ENCODE peak calls at places on chromosomes 4 and X, in five cellular contexts. One of them, this sample, is unnamed.

GRCh38 chr4:31081375-31081774 is 361.2 kb downstream of the PCDH7 start:
- DNase-seq in stomach: no peak
- DNase-seq in brain microvascular endothelial cell: no peak
- DNase-seq in fibroblast of lung: peak; percentile 79
- DNase-seq in aorta: no peak
- DNase-seq in this sample: no peak

GRCh38 chr4:123892368-123892961 is 495.9 kb downstream of the SPRY1 start:
- DNase-seq in fibroblast of lung: no peak
- DNase-seq in brain microvascular endothelial cell: no peak
- DNase-seq in stomach: no peak
- DNase-seq in aorta: no peak
- DNase-seq in this sample: no peak

GRCh38 chrX:45775462-45775861 is 574.8 kb upstream of the DIPK2B start:
- DNase-seq in stomach: no peak
- DNase-seq in fibroblast of lung: peak; percentile 65
- DNase-seq in brain microvascular endothelial cell: no peak
- DNase-seq in aorta: no peak
- DNase-seq in this sample: no peak

GRCh38 chr4:157115613-157116340 is 39.8 kb downstream of the GLRB start:
- DNase-seq in brain microvascular endothelial cell: no peak
- DNase-seq in aorta: no peak
- DNase-seq in stomach: no peak
- DNase-seq in fibroblast of lung: peak; percentile 67
- DNase-seq in this sample: no peak

GRCh38 chr4:127182687-127183086 is 450.1 kb upstream of the INTU start:
- DNase-seq in fibroblast of lung: peak; percentile 15
- DNase-seq in stomach: no peak
- DNase-seq in aorta: no peak
- DNase-seq in brain microvascular endothelial cell: no peak
- DNase-seq in this sample: no peak

GRCh38 chr4:68373513-68373912 is 23.6 kb upstream of the YTHDC1 start:
- DNase-seq in stomach: peak; percentile 65
- DNase-seq in aorta: peak; percentile 90
- DNase-seq in fibroblast of lung: peak; percentile 80
- DNase-seq in brain microvascular endothelial cell: peak; percentile 54
- DNase-seq in this sample: peak; percentile 67

GRCh38 chrX:112820364-112821308 is 20.0 kb downstream of the AMOT start:
- DNase-seq in stomach: no peak
- DNase-seq in brain microvascular endothelial cell: no peak
- DNase-seq in aorta: no peak
- DNase-seq in fibroblast of lung: no peak
- DNase-seq in this sample: no peak

GRCh38 chr4:117623321-117623720 is 411.0 kb upstream of the NDST3 start:
- DNase-seq in fibroblast of lung: no peak
- DNase-seq in brain microvascular endothelial cell: no peak
- DNase-seq in aorta: no peak
- DNase-seq in stomach: no peak
- DNase-seq in this sample: no peak

GRCh38 chrX:13357925-13358324 is 38.1 kb upstream of the ATXN3L start:
- DNase-seq in stomach: no peak
- DNase-seq in brain microvascular endothelial cell: peak; percentile 47
- DNase-seq in aorta: no peak
- DNase-seq in fibroblast of lung: no peak
- DNase-seq in this sample: no peak

GRCh38 chr4:41882622-41883347 is 52.4 kb upstream of the TMEM33 start:
- DNase-seq in stomach: peak; percentile 42
- DNase-seq in brain microvascular endothelial cell: peak; percentile 25
- DNase-seq in fibroblast of lung: peak; percentile 39
- DNase-seq in aorta: no peak
- DNase-seq in this sample: peak; percentile 47

GRCh38 chrX:126552313-126553022 is at the start of gene DCAF12L1:
- DNase-seq in brain microvascular endothelial cell: no peak
- DNase-seq in stomach: peak; percentile 30
- DNase-seq in aorta: no peak
- DNase-seq in fibroblast of lung: no peak
- DNase-seq in this sample: peak; percentile 50

GRCh38 chrX:108224727-108225455 is 133.3 kb downstream of the ATG4A start:
- DNase-seq in stomach: no peak
- DNase-seq in brain microvascular endothelial cell: peak; percentile 8
- DNase-seq in fibroblast of lung: peak; percentile 61
- DNase-seq in aorta: no peak
- DNase-seq in this sample: peak; percentile 13

GRCh38 chr4:165720411-165721082 is 152.5 kb upstream of the TLL1 start:
- DNase-seq in stomach: no peak
- DNase-seq in fibroblast of lung: no peak
- DNase-seq in aorta: no peak
- DNase-seq in brain microvascular endothelial cell: no peak
- DNase-seq in this sample: no peak

GRCh38 chr4:138410266-138410665 is 168.1 kb upstream of the SLC7A11 start:
- DNase-seq in fibroblast of lung: no peak
- DNase-seq in aorta: peak; percentile 48
- DNase-seq in brain microvascular endothelial cell: no peak
- DNase-seq in stomach: no peak
- DNase-seq in this sample: peak; percentile 71

GRCh38 chrX:40172169-40172979 is 74.6 kb upstream of the BCOR start:
- DNase-seq in aorta: peak; percentile 84
- DNase-seq in brain microvascular endothelial cell: no peak
- DNase-seq in stomach: peak; percentile 72
- DNase-seq in fibroblast of lung: peak; percentile 56
- DNase-seq in this sample: peak; percentile 69

GRCh38 chr4:143183513-143184216 is 1.1 kb upstream of the USP38 start:
- DNase-seq in stomach: no peak
- DNase-seq in fibroblast of lung: no peak
- DNase-seq in aorta: no peak
- DNase-seq in brain microvascular endothelial cell: no peak
- DNase-seq in this sample: no peak

GRCh38 chr4:151830168-151830567 is 69.4 kb upstream of the GATB start:
- DNase-seq in stomach: no peak
- DNase-seq in aorta: no peak
- DNase-seq in fibroblast of lung: no peak
- DNase-seq in brain microvascular endothelial cell: no peak
- DNase-seq in this sample: no peak

GRCh38 chr4:147638942-147639341 is 21.7 kb downstream of the TMEM184C start:
- DNase-seq in stomach: no peak
- DNase-seq in fibroblast of lung: peak; percentile 11
- DNase-seq in brain microvascular endothelial cell: no peak
- DNase-seq in aorta: no peak
- DNase-seq in this sample: no peak

GRCh38 chr4:183142566-183143545 is 43.8 kb downstream of the WWC2 start:
- DNase-seq in fibroblast of lung: peak; percentile 75
- DNase-seq in brain microvascular endothelial cell: no peak
- DNase-seq in stomach: peak; percentile 88
- DNase-seq in aorta: peak; percentile 52
- DNase-seq in this sample: peak; percentile 62

GRCh38 chr4:98780111-98780549 is 121.7 kb upstream of the TSPAN5 start:
- DNase-seq in fibroblast of lung: peak; percentile 29
- DNase-seq in aorta: no peak
- DNase-seq in stomach: no peak
- DNase-seq in brain microvascular endothelial cell: peak; percentile 89
- DNase-seq in this sample: no peak

GRCh38 chr4:27398911-27399310 is 538.3 kb downstream of the STIM2 start:
- DNase-seq in fibroblast of lung: no peak
- DNase-seq in aorta: no peak
- DNase-seq in stomach: no peak
- DNase-seq in brain microvascular endothelial cell: no peak
- DNase-seq in this sample: no peak

GRCh38 chr4:188976644-188977115 is 837.4 kb downstream of the TRIML1 start:
- DNase-seq in aorta: no peak
- DNase-seq in fibroblast of lung: peak; percentile 58
- DNase-seq in stomach: no peak
- DNase-seq in brain microvascular endothelial cell: peak; percentile 28
- DNase-seq in this sample: peak; percentile 10

GRCh38 chr4:48904541-48905142 is 1.9 kb downstream of the OCIAD2 start:
- DNase-seq in fibroblast of lung: no peak
- DNase-seq in stomach: no peak
- DNase-seq in brain microvascular endothelial cell: peak; percentile 37
- DNase-seq in aorta: no peak
- DNase-seq in this sample: no peak

GRCh38 chr4:185700048-185700447 is 111.9 kb downstream of the SORBS2 start:
- DNase-seq in brain microvascular endothelial cell: no peak
- DNase-seq in fibroblast of lung: no peak
- DNase-seq in aorta: no peak
- DNase-seq in stomach: no peak
- DNase-seq in this sample: peak; percentile 59

GRCh38 chr4:102454981-102455690 is 46.0 kb upstream of the NFKB1 start:
- DNase-seq in stomach: no peak
- DNase-seq in brain microvascular endothelial cell: no peak
- DNase-seq in fibroblast of lung: no peak
- DNase-seq in aorta: no peak
- DNase-seq in this sample: no peak

DNA sequence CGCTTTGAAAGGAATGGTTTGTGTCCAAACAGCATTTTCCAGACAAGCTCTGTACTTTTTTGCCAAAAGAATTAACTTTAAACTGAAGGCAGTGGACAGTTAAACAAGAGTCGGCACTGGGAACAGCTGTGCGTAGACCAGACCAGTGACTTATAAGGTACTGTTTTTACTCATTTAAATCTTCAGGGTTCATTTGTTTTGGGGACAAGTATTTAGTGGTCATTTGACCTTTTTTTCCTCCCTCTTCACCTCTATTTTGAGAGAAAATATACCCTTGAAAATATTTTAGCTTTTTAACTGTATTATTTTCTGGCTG is 303.8 kb downstream of the ARHGAP24 start:
- DNase-seq in brain microvascular endothelial cell: peak; percentile 40
- DNase-seq in fibroblast of lung: peak; percentile 64
- DNase-seq in aorta: no peak
- DNase-seq in stomach: no peak
- DNase-seq in this sample: no peak
- H3K4me3 ChIP-seq in brain microvascular endothelial cell: peak overlapping the region; percentile 60
- H3K4me3 ChIP-seq in fibroblast of lung: peak overlapping the region; percentile 88
- H3K4me3 ChIP-seq in aorta: peak overlapping the region; percentile 98
- H3K4me3 ChIP-seq in stomach: peak overlapping the region; percentile 35
- H3K4me3 ChIP-seq in this sample: no peak overlapping the region

GRCh38 chrX:103792916-103793540 is 16.4 kb downstream of the PLP1 start:
- DNase-seq in stomach: no peak
- DNase-seq in brain microvascular endothelial cell: peak; percentile 42
- DNase-seq in aorta: no peak
- DNase-seq in fibroblast of lung: peak; percentile 85
- DNase-seq in this sample: no peak
- H3K27ac ChIP-seq in stomach: no peak overlapping the region
- H3K27ac ChIP-seq in brain microvascular endothelial cell: peak overlapping the region; percentile 18
- H3K27ac ChIP-seq in aorta: no peak overlapping the region
- H3K27ac ChIP-seq in fibroblast of lung: peak overlapping the region; percentile 67
- H3K27ac ChIP-seq in this sample: no peak overlapping the region

GRCh38 chr4:40038972-40039371 is 17.7 kb upstream of the N4BP2 start:
- DNase-seq in brain microvascular endothelial cell: no peak
- DNase-seq in aorta: no peak
- DNase-seq in fibroblast of lung: peak; percentile 8
- DNase-seq in stomach: no peak
- DNase-seq in this sample: no peak

GRCh38 chr4:40032785-40033184 is 23.9 kb upstream of the N4BP2 start:
- DNase-seq in stomach: no peak
- DNase-seq in fibroblast of lung: no peak
- DNase-seq in brain microvascular endothelial cell: no peak
- DNase-seq in aorta: no peak
- DNase-seq in this sample: no peak

DNA sequence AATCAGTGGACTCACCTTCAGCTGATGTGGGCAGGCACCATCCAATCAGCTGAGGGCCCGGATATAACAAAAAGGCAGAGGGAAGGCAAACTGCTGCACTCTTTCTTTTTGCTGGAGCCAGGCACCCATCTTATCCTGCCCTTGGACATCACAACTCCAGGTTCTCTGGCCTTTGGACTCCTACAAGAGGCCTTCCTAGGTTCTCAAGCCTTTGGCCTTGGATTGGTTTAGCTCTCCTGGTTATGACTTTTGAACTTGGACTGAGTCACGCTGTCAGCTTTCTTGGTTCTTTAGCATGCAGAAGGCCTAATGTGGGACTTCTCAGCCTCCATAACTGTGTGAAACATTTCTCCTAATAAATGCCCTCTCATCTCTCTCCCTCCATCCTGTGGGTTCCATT is 23.0 kb upstream of the N4BP2 start:
- DNase-seq in brain microvascular endothelial cell: no peak
- DNase-seq in stomach: no peak
- DNase-seq in fibroblast of lung: no peak
- DNase-seq in aorta: no peak
- DNase-seq in this sample: no peak
- H3K4me3 ChIP-seq in brain microvascular endothelial cell: no peak overlapping the region
- H3K4me3 ChIP-seq in stomach: no peak overlapping the region
- H3K4me3 ChIP-seq in fibroblast of lung: no peak overlapping the region
- H3K4me3 ChIP-seq in aorta: no peak overlapping the region
- H3K4me3 ChIP-seq in this sample: no peak overlapping the region

DNA sequence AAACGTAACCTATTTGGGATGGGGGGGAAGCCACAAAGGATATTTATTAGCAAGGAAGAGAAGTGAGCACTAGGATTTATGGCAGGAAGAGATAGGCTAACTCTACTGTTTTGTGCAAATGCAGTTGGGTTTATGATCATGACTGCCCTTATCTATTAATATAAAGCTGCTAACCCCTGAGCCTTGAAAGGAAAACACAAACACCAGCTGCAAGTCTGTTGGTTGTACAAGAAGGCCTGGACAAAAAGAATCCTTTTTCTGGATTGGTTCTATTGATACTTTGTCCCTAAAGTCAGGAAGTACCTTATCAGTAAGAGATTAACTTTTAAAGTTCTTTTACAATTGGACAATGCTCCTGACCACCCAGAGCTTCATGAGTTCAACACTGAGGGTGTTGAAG is 188.8 kb downstream of the LRBA start:
- DNase-seq in fibroblast of lung: no peak
- DNase-seq in aorta: no peak
- DNase-seq in brain microvascular endothelial cell: no peak
- DNase-seq in stomach: no peak
- DNase-seq in this sample: no peak
- H3K27ac ChIP-seq in fibroblast of lung: no peak overlapping the region
- H3K27ac ChIP-seq in aorta: no peak overlapping the region
- H3K27ac ChIP-seq in brain microvascular endothelial cell: no peak overlapping the region
- H3K27ac ChIP-seq in stomach: no peak overlapping the region
- H3K27ac ChIP-seq in this sample: no peak overlapping the region